ENCODE peak calls at places on chromosomes 4 and X, in eight cellular contexts. B, D, C, M, X, H, J and E are unnamed samples.

GRCh38 chr4:82515705-82516104 is 46.1 kb downstream of the TMEM150C start:
- DNase-seq in B (no peak), C (no peak), J (peak), X (no peak), H (no peak), M (peak), D (peak), E (no peak)

GRCh38 chrX:117743469-117744251 is 372.9 kb downstream of the KLHL13 start:
- DNase-seq in C (peak), M (no peak), B (no peak), H (no peak), X (peak), J (no peak), D (no peak), E (no peak)

GRCh38 chr4:76623217-76624060 is 188.4 kb downstream of the SHROOM3 start:
- DNase-seq in X (no peak), J (no peak), C (no peak), D (no peak), M (no peak), B (no peak), H (no peak), E (no peak)

GRCh38 chr4:98290511-98290910 is 29.3 kb downstream of the RAP1GDS1 start:
- DNase-seq in M (no peak), J (no peak), X (no peak), C (no peak), H (no peak), B (no peak), D (peak), E (no peak)

GRCh38 chr4:82975792-82976191 is 34.8 kb downstream of the LIN54 start:
- DNase-seq in D (no peak), J (no peak), X (no peak), B (no peak), H (no peak), M (no peak), C (no peak), E (no peak)

GRCh38 chr4:180751009-180751408 is 1492.2 kb upstream of the TENM3 start:
- DNase-seq in B (no peak), H (peak), D (no peak), J (peak), X (no peak), C (no peak), M (no peak), E (no peak)

GRCh38 chr4:6246170-6246634 is 23.4 kb upstream of the WFS1 start:
- DNase-seq in J (no peak), D (no peak), C (no peak), X (no peak), M (no peak), H (no peak), B (no peak), E (no peak)

GRCh38 chr4:158371158-158371557 is 150.5 kb upstream of the RXFP1 start:
- DNase-seq in H (no peak), J (no peak), D (no peak), X (no peak), C (no peak), M (no peak), B (no peak), E (no peak)

GRCh38 chr4:90357117-90357710 is 230.0 kb downstream of the CCSER1 start:
- DNase-seq in M (no peak), B (no peak), X (peak), D (peak), C (peak), H (no peak), J (no peak), E (no peak)

GRCh38 chr4:119559044-119559647 is 69.5 kb downstream of the PDE5A start:
- DNase-seq in X (peak), B (no peak), J (no peak), M (no peak), H (no peak), C (peak), D (no peak), E (no peak)

GRCh38 chr4:103012085-103012484 is 7.4 kb downstream of the SLC9B1 start:
- DNase-seq in C (no peak), M (no peak), H (peak), D (peak), B (no peak), X (no peak), J (no peak), E (no peak)

GRCh38 chr4:184747034-184747830 is 13.3 kb upstream of the CENPU start:
- DNase-seq in X (no peak), B (no peak), D (no peak), J (no peak), C (peak), M (peak), H (no peak), E (peak)

GRCh38 chr4:81758865-81759264 is 287.2 kb upstream of the RASGEF1B start:
- DNase-seq in X (no peak), B (no peak), H (no peak), D (no peak), M (no peak), J (no peak), C (no peak), E (no peak)

GRCh38 chrX:71067727-71068051 is 445 bp downstream of the SNX12 start:
- DNase-seq in C (no peak), X (peak), H (no peak), J (no peak), B (no peak), D (no peak), M (no peak), E (no peak)

GRCh38 chrX:97189668-97190067 is 306.0 kb downstream of the RPA4 start:
- DNase-seq in M (no peak), D (no peak), C (no peak), J (no peak), X (no peak), H (no peak), B (no peak), E (peak)

GRCh38 chrX:40423299-40423698 is 157.5 kb upstream of the ATP6AP2 start:
- DNase-seq in H (peak), C (no peak), M (no peak), D (no peak), B (no peak), J (peak), X (no peak), E (no peak)

GRCh38 chr4:116866116-116866515 is 219.3 kb downstream of the TRAM1L1 start:
- DNase-seq in M (no peak), H (no peak), D (no peak), B (no peak), J (no peak), C (no peak), X (no peak), E (no peak)

GRCh38 chrX:134599173-134599914 is 58.9 kb downstream of the PLAC1 start:
- DNase-seq in X (no peak), J (peak), M (no peak), H (no peak), B (no peak), C (no peak), D (peak), E (no peak)

GRCh38 chr4:7296661-7297335 is 104.5 kb downstream of the SORCS2 start:
- DNase-seq in J (no peak), D (no peak), X (no peak), M (no peak), B (no peak), H (no peak), C (peak), E (no peak)

GRCh38 chr4:7632341-7632740 is 197.6 kb upstream of the PSAPL1 start:
- DNase-seq in C (no peak), M (no peak), X (no peak), D (no peak), B (no peak), J (no peak), H (no peak), E (no peak)

GRCh38 chr4:147481577-147482109 is 746 bp downstream of the EDNRA start:
- DNase-seq in H (no peak), D (no peak), B (peak), X (peak), J (no peak), M (no peak), C (peak), E (no peak)

GRCh38 chr4:13384055-13384454 is 100.1 kb downstream of the RAB28 start:
- DNase-seq in H (no peak), J (no peak), D (no peak), B (no peak), X (no peak), M (no peak), C (no peak), E (no peak)

GRCh38 chr4:105923507-105924238 is 28.4 kb downstream of the NPNT start:
- DNase-seq in M (no peak), C (no peak), H (peak), J (no peak), D (no peak), B (no peak), X (no peak), E (no peak)

GRCh38 chr4:143700420-143701352 is at the start of gene FREM3:
- DNase-seq in C (peak), H (no peak), X (no peak), B (peak), J (no peak), D (no peak), M (no peak), E (peak)

GRCh38 chrX:24201216-24201615 is 51.7 kb downstream of the ZFX start:
- DNase-seq in M (no peak), J (no peak), B (no peak), X (no peak), C (no peak), H (no peak), D (no peak), E (no peak)

GRCh38 chr4:89308161-89308500 is 531 bp upstream of the GPRIN3 start:
- DNase-seq in J (no peak), X (no peak), C (no peak), B (no peak), H (no peak), D (no peak), M (no peak), E (no peak)
- H3K4me3 ChIP-seq in J (peak), X (no peak), C (peak), B (peak), H (no peak), D (peak), M (peak), E (peak)

DNA sequence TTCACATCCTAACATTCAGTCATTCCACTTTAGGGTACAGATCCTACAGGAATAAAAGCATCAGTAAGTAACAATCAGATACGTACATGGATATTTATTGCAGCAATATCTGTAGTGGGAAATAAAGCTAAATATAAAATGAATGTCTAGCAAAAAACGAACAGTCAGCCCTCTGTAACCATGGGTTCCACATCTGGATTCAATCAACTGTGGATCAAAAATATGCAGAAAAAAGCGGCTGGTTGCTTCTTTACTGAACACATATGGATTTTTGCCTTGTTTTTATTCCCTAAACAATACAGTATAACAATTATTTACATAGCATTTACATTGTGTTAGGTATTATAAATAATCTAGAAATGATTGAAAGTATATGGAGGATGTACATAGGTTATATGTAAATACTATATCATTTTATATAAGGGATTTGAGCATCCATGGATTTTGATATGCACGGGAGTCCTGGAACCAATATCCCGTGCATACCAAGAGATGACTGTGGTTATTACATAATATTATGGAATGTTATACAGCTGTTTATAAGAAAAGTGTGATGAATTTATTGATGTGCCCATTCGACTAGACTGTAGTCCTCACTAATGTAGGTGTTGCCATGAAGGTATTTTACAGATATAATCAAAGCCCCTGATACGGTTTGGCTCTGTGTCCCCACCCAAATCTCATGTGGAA is 132.8 kb downstream of the ARHGEF9 start:
- DNase-seq in M (no peak), J (no peak), D (no peak), C (no peak), B (no peak), X (no peak), H (no peak), E (no peak)
- H3K4me3 ChIP-seq in M (no peak), J (no peak), D (no peak), C (no peak), B (no peak), X (no peak), H (no peak), E (no peak)

DNA sequence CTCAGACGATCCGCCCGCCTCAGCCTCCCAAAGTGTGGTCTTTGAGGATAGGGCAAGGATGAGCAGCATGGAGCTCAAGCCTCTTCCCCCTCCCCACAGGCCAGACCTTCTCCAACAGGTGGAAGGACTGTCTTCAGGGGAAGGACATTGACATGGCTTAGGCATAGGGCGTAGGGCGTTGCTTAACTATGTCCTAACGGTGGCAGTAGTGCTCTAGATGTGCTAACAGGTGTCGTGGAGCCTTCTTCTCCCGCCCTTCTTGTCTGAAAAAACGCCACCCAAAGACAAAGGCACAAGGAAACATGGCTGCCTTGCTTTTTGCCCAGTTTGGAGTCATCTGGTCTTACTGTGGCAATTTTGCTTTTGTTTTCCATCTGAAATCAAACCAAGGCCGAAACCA is 219.8 kb downstream of the OR13H1 start:
- DNase-seq in C (no peak), J (no peak), X (no peak), M (no peak), B (no peak), H (peak), D (peak), E (no peak)
- H3K4me3 ChIP-seq in C (no peak), J (no peak), X (no peak), M (no peak), B (no peak), H (no peak), D (peak), E (no peak)

GRCh38 chr4:2354760-2355159 is 63.7 kb downstream of the ZFYVE28 start:
- DNase-seq in M (no peak), X (no peak), C (no peak), J (no peak), D (no peak), B (no peak), H (no peak), E (no peak)
- H3K4me3 ChIP-seq in M (no peak), X (no peak), C (no peak), J (no peak), D (no peak), B (no peak), H (no peak), E (no peak)